ENCODE peak calls at places on chromosomes 5 and 9, in six cellular contexts. V, E, H, X, Q and N are unnamed samples.

GRCh38 chr5:173875189-173875588 is 13.0 kb upstream of the CPEB4 start:
- DNase-seq in H (no peak), Q (no peak), X (no peak), E (no peak), V (no peak), N (no peak)

GRCh38 chr5:142023836-142024235 is 11.0 kb upstream of the GNPDA1 start:
- DNase-seq in Q (no peak), V (no peak), E (no peak), H (no peak), X (no peak), N (no peak)

GRCh38 chr9:36895744-36896260 is 138.3 kb downstream of the PAX5 start:
- DNase-seq in Q (no peak), H (no peak), V (no peak), X (no peak), E (no peak), N (no peak)

GRCh38 chr5:112064956-112065355 is 308.0 kb upstream of the NREP start:
- DNase-seq in H (no peak), X (no peak), E (no peak), V (no peak), Q (no peak), N (no peak)

GRCh38 chr9:93197670-93198069 is 13.7 kb downstream of the WNK2 start:
- DNase-seq in H (no peak), X (peak; percentile 33), E (no peak), V (no peak), Q (no peak), N (no peak)

GRCh38 chr5:35785601-35786085 is 71.0 kb upstream of the IL7R start:
- DNase-seq in H (no peak), Q (no peak), V (no peak), E (no peak), X (no peak), N (no peak)

GRCh38 chr5:80701597-80701996 is 46.8 kb upstream of the DHFR start:
- DNase-seq in H (no peak), Q (no peak), V (no peak), X (no peak), E (no peak), N (no peak)

GRCh38 chr5:13107553-13107952 is 836.9 kb downstream of the DNAH5 start:
- DNase-seq in Q (no peak), V (no peak), E (no peak), X (no peak), H (no peak), N (no peak)

GRCh38 chr9:71847892-71848291 is 63.1 kb downstream of the ABHD17B start:
- DNase-seq in Q (no peak), H (no peak), X (no peak), V (no peak), E (no peak), N (no peak)

GRCh38 chr9:112443200-112443599 is 43.4 kb upstream of the KIAA1958 start:
- DNase-seq in X (no peak), Q (no peak), H (peak; percentile 13), V (no peak), E (no peak), N (no peak)

GRCh38 chr9:13817754-13818278 is 496.1 kb downstream of the NFIB start:
- DNase-seq in E (no peak), Q (no peak), X (no peak), H (no peak), V (no peak), N (no peak)

GRCh38 chr5:149887622-149888183 is 56.9 kb downstream of the PDE6A start:
- DNase-seq in V (no peak), Q (no peak), E (no peak), H (no peak), X (peak; percentile 35), N (no peak)

GRCh38 chr5:40437452-40437861 is 242.3 kb upstream of the PTGER4 start:
- DNase-seq in V (peak; percentile 47), X (peak; percentile 31), Q (no peak), E (no peak), H (no peak), N (peak; percentile 62)

GRCh38 chr5:9423611-9424010 is 122.3 kb downstream of the SEMA5A start:
- DNase-seq in V (no peak), H (no peak), E (no peak), X (no peak), Q (no peak), N (no peak)

GRCh38 chr9:99299214-99300102 is 77.4 kb downstream of the SEC61B start:
- DNase-seq in X (peak; percentile 5), V (no peak), H (no peak), Q (no peak), E (no peak), N (peak; percentile 59)

GRCh38 chr5:179832039-179832745 is 11.5 kb downstream of the SQSTM1 start:
- DNase-seq in H (no peak), Q (no peak), X (no peak), E (no peak), V (no peak), N (no peak)

GRCh38 chr5:159324097-159324760 is 6.1 kb downstream of the IL12B start:
- DNase-seq in E (no peak), Q (no peak), X (no peak), V (no peak), H (no peak), N (no peak)

GRCh38 chr9:129183495-129184308 is 5.6 kb upstream of the IER5L start:
- DNase-seq in V (no peak), E (no peak), H (no peak), Q (no peak), X (no peak), N (no peak)

GRCh38 chr9:129184743-129185142 is 6.7 kb upstream of the IER5L start:
- DNase-seq in E (no peak), V (no peak), Q (no peak), H (no peak), X (no peak), N (no peak)

GRCh38 chr9:129182122-129182521 is 4.1 kb upstream of the IER5L start:
- DNase-seq in X (no peak), H (no peak), V (no peak), Q (no peak), E (no peak), N (no peak)

GRCh38 chr9:129181246-129181645 is 3.2 kb upstream of the IER5L start:
- DNase-seq in V (no peak), Q (no peak), E (no peak), X (no peak), H (no peak), N (no peak)

GRCh38 chr9:129182625-129183494 is 4.8 kb upstream of the IER5L start:
- DNase-seq in H (no peak), V (no peak), Q (peak; percentile 68), X (peak; percentile 63), E (no peak), N (no peak)
- TF ChIP-seq CTCF in H (no peak), V (peak; percentile 16), Q (peak; percentile 57), X (peak; percentile 14), E (peak; percentile 37), N (peak; percentile 41)

DNA sequence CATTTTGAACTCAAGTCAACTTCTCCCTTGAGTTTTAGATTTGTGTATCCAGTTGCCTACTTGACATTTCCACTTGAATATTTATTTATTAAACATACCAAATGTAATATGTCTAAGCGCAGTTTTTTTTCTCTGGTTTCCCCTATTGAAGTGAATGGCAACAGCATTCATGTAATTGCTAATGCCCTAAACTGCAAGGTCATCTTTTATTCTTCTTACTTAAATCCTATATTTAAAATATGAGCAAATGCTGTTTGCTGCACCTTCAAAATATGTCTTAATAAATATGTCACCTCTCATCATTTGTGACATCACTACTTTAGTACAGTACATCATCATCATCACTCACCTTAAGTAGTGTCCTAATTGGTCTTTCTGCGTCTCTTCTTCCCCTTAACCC is 22.4 kb downstream of the SMAD5 start:
- DNase-seq in Q (no peak), V (no peak), E (no peak), X (no peak), H (no peak), N (no peak)
- TF ChIP-seq CTCF in Q (no peak), V (no peak), E (no peak), X (no peak), H (no peak), N (no peak)

GRCh38 chr5:96717874-96718273 is 55.7 kb downstream of the CAST start:
- DNase-seq in H (no peak), Q (no peak), E (no peak), V (no peak), X (peak; percentile 30), N (no peak)

GRCh38 chr5:96721351-96721970 is 59.3 kb downstream of the CAST start:
- DNase-seq in X (no peak), V (no peak), Q (no peak), H (no peak), E (no peak), N (no peak)

GRCh38 chr5:96716716-96717115 is 54.5 kb downstream of the CAST start:
- DNase-seq in E (no peak), V (no peak), X (no peak), H (no peak), Q (no peak), N (no peak)

GRCh38 chr5:96718635-96719077 is 56.5 kb downstream of the CAST start:
- DNase-seq in V (no peak), Q (no peak), E (peak; percentile 51), X (peak; percentile 88), H (no peak), N (no peak)

GRCh38 chr5:96720408-96720807 is 58.2 kb downstream of the CAST start:
- DNase-seq in E (no peak), Q (no peak), H (no peak), X (no peak), V (no peak), N (no peak)
- TF ChIP-seq CTCF in E (no peak), Q (no peak), H (no peak), X (peak; percentile 24), V (no peak), N (no peak)

DNA sequence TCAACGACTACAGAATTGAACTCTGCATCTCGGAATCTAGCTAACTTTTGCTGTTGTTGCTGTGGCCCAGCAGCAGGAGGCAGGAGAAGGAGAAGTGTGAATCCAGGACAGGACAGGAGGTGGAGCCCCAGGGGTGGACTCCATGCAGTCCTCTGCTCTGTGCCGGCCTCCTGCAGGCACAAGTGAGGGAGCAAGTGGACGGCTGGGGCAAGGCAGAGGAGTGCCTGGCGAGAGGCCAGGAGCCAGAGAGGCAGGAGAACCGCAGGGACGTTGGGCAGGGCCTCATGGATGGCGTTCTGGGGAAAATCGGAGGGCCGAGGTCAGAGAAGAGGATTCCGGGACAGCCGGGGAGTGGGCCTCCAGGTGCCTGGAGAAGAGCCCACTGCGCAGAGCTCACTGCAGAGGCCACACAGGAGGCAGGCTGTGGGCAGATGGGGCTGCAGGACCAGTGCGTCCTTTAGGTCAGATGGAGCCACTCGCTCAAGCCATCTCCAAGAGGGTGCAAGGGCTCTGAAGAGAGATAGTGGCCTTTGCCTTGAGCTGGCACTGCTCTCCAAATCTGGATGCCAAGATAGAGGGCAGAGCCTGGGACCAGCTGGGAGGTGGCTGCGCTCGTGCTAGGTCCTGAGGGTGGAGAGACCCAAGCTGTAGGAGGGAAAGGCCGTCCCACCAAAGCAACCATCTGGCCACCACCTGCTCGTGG is 214.0 kb downstream of the FANCC start:
- DNase-seq in E (no peak), V (no peak), X (no peak), H (no peak), Q (no peak), N (no peak)
- TF ChIP-seq CTCF in E (no peak), V (no peak), X (no peak), H (no peak), Q (no peak), N (no peak)